ENCODE peak calls at places on chromosomes 11 and 22, in four cellular contexts. J is ELR, E is SK-N-SH, I is NCI-H226. Z is an unnamed sample.

GRCh38 chr11:76918941-76919386 is 58.2 kb downstream of the ACER3 start:
- DNase-seq in J (peak), E (peak), I (peak), Z (peak)

GRCh38 chr11:1932681-1933080 is 13.2 kb downstream of the TNNT3 start:
- DNase-seq in J (no peak), E (no peak), I (no peak), Z (no peak)

GRCh38 chr22:50544746-50545253 is 899 bp upstream of the KLHDC7B start:
- DNase-seq in J (no peak), E (no peak), I (peak), Z (peak)

GRCh38 chr22:45804986-45805325 is 133.3 kb downstream of the ATXN10 start:
- DNase-seq in J (peak), E (no peak), I (peak), Z (no peak)

GRCh38 chr11:46658259-46658658 is 40.9 kb downstream of the ATG13 start:
- DNase-seq in J (no peak), E (no peak), I (peak), Z (no peak)

GRCh38 chr11:118406599-118407166 is 5.3 kb downstream of the ATP5MG start:
- DNase-seq in J (no peak), E (no peak), I (no peak), Z (no peak)

GRCh38 chr11:85874265-85874664 is 19.1 kb downstream of the CCDC83 start:
- DNase-seq in J (no peak), E (no peak), I (no peak), Z (no peak)

GRCh38 chr11:47591764-47592163 is 2.4 kb downstream of the C1QTNF4 start:
- DNase-seq in J (no peak), E (no peak), I (no peak), Z (no peak)

GRCh38 chr22:17990167-17990566 is 34.2 kb downstream of the MICAL3 start:
- DNase-seq in J (peak), E (no peak), I (peak), Z (no peak)